ENCODE peak calls at places on chromosomes 7 and 10, in ten cellular contexts. A, K, M, Q, F, J, H, Z, B and S are unnamed samples. For H3K27me3 and H3K36me3, the result is how much of the 10 kb centered on the place peaks cover.

GRCh38 chr10:4345842-4346241 is 480.2 kb upstream of the AKR1E2 start:
- DNase-seq in A (no peak), K (no peak), M (no peak), Q (peak), F (no peak), J (no peak), H (no peak), Z (no peak), B (no peak), S (no peak)

GRCh38 chr10:3542185-3542611 is 242.8 kb downstream of the KLF6 start:
- DNase-seq in A (peak), K (peak), M (no peak), Q (peak), F (no peak), J (no peak), H (no peak), Z (no peak), B (no peak), S (no peak)

GRCh38 chr7:36312064-36312914 is 77.4 kb upstream of the ANLN start:
- DNase-seq in A (peak), K (no peak), M (no peak), Q (no peak), F (peak), J (no peak), H (no peak), Z (no peak), B (no peak), S (peak)

GRCh38 chr7:131931368-131931767 is 374.9 kb upstream of the PODXL start:
- DNase-seq in A (peak), K (no peak), M (no peak), Q (peak), F (no peak), J (no peak), H (no peak), Z (no peak), B (no peak), S (no peak)

GRCh38 chr7:41955475-41956243 is 252.8 kb upstream of the INHBA start:
- DNase-seq in A (peak), K (peak), M (peak), Q (peak), F (peak), J (peak), H (peak), Z (no peak), B (no peak), S (peak)

GRCh38 chr7:143434660-143435059 is 8.6 kb upstream of the TAS2R60 start:
- DNase-seq in A (peak), K (no peak), M (peak), Q (peak), F (peak), J (peak), H (no peak), Z (no peak), B (no peak), S (no peak)

GRCh38 chr10:122248356-122249302 is 22.5 kb upstream of the BTBD16 start:
- DNase-seq in A (no peak), K (no peak), M (no peak), Q (no peak), F (peak), J (no peak), H (no peak), Z (no peak), B (no peak), S (no peak)

GRCh38 chr7:117739085-117739484 is 134.2 kb downstream of the CTTNBP2 start:
- DNase-seq in A (no peak), K (no peak), M (no peak), Q (no peak), F (no peak), J (no peak), H (no peak), Z (no peak), B (no peak), S (no peak)

GRCh38 chr10:132458595-132459251 is 61.7 kb downstream of the PWWP2B start:
- DNase-seq in A (no peak), K (no peak), M (no peak), Q (no peak), F (peak), J (peak), H (peak), Z (peak), B (no peak), S (peak)

GRCh38 chr10:87619705-87620104 is 40.0 kb upstream of the PAPSS2 start:
- DNase-seq in A (no peak), K (no peak), M (no peak), Q (peak), F (no peak), J (no peak), H (no peak), Z (no peak), B (no peak), S (no peak)

GRCh38 chr10:81018898-81019890 is 481.5 kb downstream of the SH2D4B start:
- DNase-seq in A (peak), K (no peak), M (no peak), Q (peak), F (no peak), J (peak), H (peak), Z (peak), B (peak), S (peak)

GRCh38 chr7:43650457-43651052 is 67.6 kb downstream of the STK17A start:
- DNase-seq in A (no peak), K (no peak), M (no peak), Q (peak), F (no peak), J (no peak), H (no peak), Z (no peak), B (no peak), S (no peak)

GRCh38 chr10:81873231-81873931 is 1.6 kb upstream of the NRG3 start:
- DNase-seq in A (no peak), K (no peak), M (no peak), Q (no peak), F (no peak), J (no peak), H (no peak), Z (no peak), B (no peak), S (no peak)

GRCh38 chr10:122164028-122164601 is 107.0 kb upstream of the BTBD16 start:
- DNase-seq in A (no peak), K (no peak), M (no peak), Q (no peak), F (no peak), J (no peak), H (peak), Z (peak), B (no peak), S (no peak)

GRCh38 chr7:11166051-11166450 is 192.4 kb downstream of the PHF14 start:
- DNase-seq in A (no peak), K (no peak), M (no peak), Q (no peak), F (no peak), J (no peak), H (no peak), Z (no peak), B (no peak), S (no peak)

GRCh38 chr7:94529516-94529915 is 19.9 kb downstream of the CASD1 start:
- DNase-seq in A (no peak), K (no peak), M (no peak), Q (peak), F (no peak), J (no peak), H (no peak), Z (no peak), B (no peak), S (no peak)

GRCh38 chr7:7772385-7772784 is 54.0 kb upstream of the RPA3 start:
- DNase-seq in A (peak), K (no peak), M (no peak), Q (peak), F (no peak), J (no peak), H (no peak), Z (no peak), B (no peak), S (no peak)

GRCh38 chr7:2773608-2774007 is 70.5 kb downstream of the GNA12 start:
- DNase-seq in A (no peak), K (no peak), M (no peak), Q (no peak), F (no peak), J (no peak), H (no peak), Z (no peak), B (no peak), S (no peak)

GRCh38 chr10:114043532-114044250 is at the start of gene ADRB1:
- DNase-seq in A (no peak), K (peak), M (peak), Q (peak), F (peak), J (peak), H (peak), Z (peak), B (peak), S (peak)

GRCh38 chr10:33617381-33617780 is 282.9 kb upstream of the NRP1 start:
- DNase-seq in A (no peak), K (no peak), M (no peak), Q (peak), F (no peak), J (no peak), H (no peak), Z (no peak), B (no peak), S (no peak)

GRCh38 chr7:15554081-15554480 is 7.7 kb downstream of the AGMO start:
- DNase-seq in A (peak), K (no peak), M (no peak), Q (peak), F (no peak), J (no peak), H (no peak), Z (no peak), B (no peak), S (no peak)

GRCh38 chr10:131110241-131110783 is 201.2 kb downstream of the TCERG1L start:
- DNase-seq in A (no peak), K (no peak), M (no peak), Q (no peak), F (no peak), J (no peak), H (no peak), Z (no peak), B (no peak), S (no peak)

GRCh38 chr7:26340476-26341018 is 48.9 kb downstream of the SNX10 start:
- DNase-seq in A (no peak), K (no peak), M (no peak), Q (no peak), F (no peak), J (no peak), H (no peak), Z (no peak), B (no peak), S (no peak)

GRCh38 chr7:290554-291301 is 758 bp downstream of the FOXL3 start:
- DNase-seq in A (no peak), K (peak), M (no peak), Q (no peak), F (no peak), J (no peak), H (no peak), Z (peak), B (no peak), S (peak)
- H3K27me3 ChIP-seq in A (under half), K (under half), M (half or more), Q (half or more), F (half or more), J (half or more), H (half or more), Z (half or more), B (under half), S (under half)

GRCh38 chr10:5752301-5752871 is 60.8 kb downstream of the GDI2 start:
- DNase-seq in A (no peak), K (no peak), M (no peak), Q (no peak), F (peak), J (no peak), H (no peak), Z (no peak), B (no peak), S (peak)
- H3K36me3 ChIP-seq in A (under half), K (under half), M (under half), Q (under half), F (under half), J (half or more), H (under half), Z (under half), B (under half), S (under half)

GRCh38 chr7:157470699-157471098 is 133.9 kb downstream of the DNAJB6 start:
- DNase-seq in A (no peak), K (peak), M (no peak), Q (no peak), F (no peak), J (no peak), H (no peak), Z (no peak), B (no peak), S (peak)

GRCh38 chr7:157467496-157468212 is 130.8 kb downstream of the DNAJB6 start:
- DNase-seq in A (no peak), K (no peak), M (no peak), Q (no peak), F (no peak), J (no peak), H (no peak), Z (no peak), B (no peak), S (peak)

GRCh38 chr7:157468221-157469111 is 131.7 kb downstream of the DNAJB6 start:
- DNase-seq in A (no peak), K (peak), M (no peak), Q (no peak), F (no peak), J (no peak), H (no peak), Z (no peak), B (no peak), S (peak)

GRCh38 chr7:157470017-157470322 is 133.2 kb downstream of the DNAJB6 start:
- DNase-seq in A (no peak), K (no peak), M (no peak), Q (no peak), F (no peak), J (no peak), H (no peak), Z (no peak), B (no peak), S (peak)

GRCh38 chr7:157469181-157470016 is 132.6 kb downstream of the DNAJB6 start:
- DNase-seq in A (no peak), K (peak), M (no peak), Q (no peak), F (no peak), J (no peak), H (no peak), Z (no peak), B (no peak), S (peak)
- H3K4me3 ChIP-seq in A (no peak), K (no peak), M (no peak), Q (no peak), F (no peak), J (no peak), H (no peak), Z (no peak), B (no peak), S (no peak)

GRCh38 chr10:11609052-11609451 is 2.4 kb downstream of the USP6NL start:
- DNase-seq in A (no peak), K (no peak), M (no peak), Q (no peak), F (no peak), J (no peak), H (no peak), Z (no peak), B (no peak), S (no peak)
- H3K27me3 ChIP-seq in A (under half), K (under half), M (under half), Q (under half), F (under half), J (under half), H (under half), Z (under half), B (under half), S (under half)

GRCh38 chr10:48733329-48733728 is 48.7 kb downstream of the WDFY4 start:
- DNase-seq in A (no peak), K (no peak), M (no peak), Q (no peak), F (no peak), J (no peak), H (no peak), Z (no peak), B (no peak), S (no peak)
- H3K36me3 ChIP-seq in A (under half), K (under half), M (under half), Q (under half), F (under half), J (half or more), H (under half), Z (under half), B (under half), S (under half)

DNA sequence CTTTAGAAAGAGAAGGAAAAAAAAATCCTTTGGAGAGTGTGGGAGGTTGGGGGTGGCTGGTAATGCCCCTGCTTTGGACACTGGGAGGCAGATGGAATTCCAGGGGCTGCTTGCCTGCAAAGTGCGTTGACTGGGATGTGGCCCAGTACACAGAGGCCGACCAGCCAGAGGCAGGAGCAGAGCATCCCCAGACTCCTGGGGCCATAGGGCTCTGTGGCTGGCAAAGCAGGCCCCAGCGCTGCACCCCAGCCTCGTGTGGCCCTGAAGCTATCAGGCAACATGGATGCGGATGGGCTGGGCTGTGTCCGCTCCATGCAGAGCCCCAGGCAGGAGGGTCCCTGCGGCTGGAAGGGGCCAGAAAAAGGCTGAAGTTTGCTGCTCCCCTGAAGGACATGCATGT is 361.6 kb upstream of the FZD8 start:
- DNase-seq in A (no peak), K (no peak), M (no peak), Q (no peak), F (no peak), J (no peak), H (no peak), Z (no peak), B (no peak), S (peak)
- H3K4me3 ChIP-seq in A (no peak), K (no peak), M (no peak), Q (no peak), F (no peak), J (no peak), H (no peak), Z (no peak), B (no peak), S (no peak)

GRCh38 chr10:78906734-78907385 is 161.9 kb upstream of the ZMIZ1 start:
- DNase-seq in A (no peak), K (peak), M (no peak), Q (no peak), F (peak), J (no peak), H (no peak), Z (no peak), B (no peak), S (no peak)

GRCh38 chr10:78907458-78908211 is 161.1 kb upstream of the ZMIZ1 start:
- DNase-seq in A (no peak), K (peak), M (no peak), Q (no peak), F (peak), J (no peak), H (no peak), Z (no peak), B (no peak), S (peak)

GRCh38 chr10:78904196-78904595 is 164.6 kb upstream of the ZMIZ1 start:
- DNase-seq in A (no peak), K (no peak), M (no peak), Q (no peak), F (peak), J (peak), H (peak), Z (no peak), B (no peak), S (no peak)

GRCh38 chr10:78905015-78905939 is 163.5 kb upstream of the ZMIZ1 start:
- DNase-seq in A (no peak), K (no peak), M (no peak), Q (no peak), F (peak), J (no peak), H (peak), Z (no peak), B (no peak), S (no peak)

GRCh38 chr10:78905940-78906308 is 162.8 kb upstream of the ZMIZ1 start:
- DNase-seq in A (no peak), K (no peak), M (no peak), Q (no peak), F (peak), J (no peak), H (no peak), Z (no peak), B (no peak), S (peak)
- H3K27me3 ChIP-seq in A (under half), K (under half), M (under half), Q (half or more), F (under half), J (under half), H (under half), Z (under half), B (under half), S (under half)

GRCh38 chr7:107938448-107939250 is 47.7 kb downstream of the DLD start:
- DNase-seq in A (peak), K (peak), M (peak), Q (no peak), F (no peak), J (peak), H (no peak), Z (no peak), B (no peak), S (no peak)
- H3K36me3 ChIP-seq in A (under half), K (under half), M (half or more), Q (under half), F (under half), J (half or more), H (half or more), Z (half or more), B (under half), S (under half)

GRCh38 chr7:101161692-101162461 is 3.5 kb downstream of the VGF start:
- DNase-seq in A (no peak), K (no peak), M (no peak), Q (no peak), F (no peak), J (no peak), H (no peak), Z (no peak), B (no peak), S (peak)
- H3K4me3 ChIP-seq in A (no peak), K (no peak), M (peak), Q (no peak), F (peak), J (no peak), H (no peak), Z (no peak), B (peak), S (peak)